ENCODE peak calls at places on chromosomes 16 and 17, in eight cellular contexts. K is right atrium auricular region; F is T-helper 2 cell; S is nucleus accumbens; X is C1 segment of cervical spinal cord; R is naive thymus-derived CD4-positive, alpha-beta T cell; C is HuH-7.5; B is iPS DF 19.7. P is an unnamed sample.

GRCh38 chr17:39739885-39740356 is 2.2 kb downstream of the GRB7 start:
- DNase-seq in X (no peak), S (no peak), B (no peak), K (no peak), R (no peak), C (no peak), F (no peak), P (peak)

GRCh38 chr16:71618429-71618828 is 7.6 kb upstream of the MARVELD3 start:
- DNase-seq in C (no peak), B (no peak), S (no peak), R (no peak), F (no peak), K (no peak), X (no peak), P (no peak)

GRCh38 chr17:19383681-19384470 is 3.1 kb downstream of the MFAP4 start:
- DNase-seq in R (no peak), C (no peak), B (no peak), K (no peak), S (no peak), X (no peak), F (no peak), P (no peak)

GRCh38 chr17:81380682-81381518 is 14.4 kb upstream of the BAHCC1 start:
- DNase-seq in K (no peak), C (no peak), X (no peak), B (no peak), R (no peak), F (no peak), S (peak), P (no peak)

GRCh38 chr17:80005360-80006338 is 30.0 kb downstream of the TBC1D16 start:
- DNase-seq in B (no peak), R (peak), S (no peak), F (peak), C (peak), X (peak), K (no peak), P (no peak)

GRCh38 chr16:68704232-68704867 is 32.7 kb upstream of the CDH1 start:
- DNase-seq in B (peak), R (peak), F (peak), S (peak), K (no peak), X (no peak), C (peak), P (peak)

GRCh38 chr17:15414502-15415348 is 52.7 kb downstream of the CDRT4 start:
- DNase-seq in X (peak), C (no peak), K (no peak), S (no peak), F (no peak), B (no peak), R (no peak), P (no peak)

GRCh38 chr16:3161235-3162018 is 26.6 kb upstream of the OR1F1 start:
- DNase-seq in B (no peak), X (no peak), C (no peak), S (no peak), R (no peak), K (no peak), F (no peak), P (no peak)

GRCh38 chr16:30867747-30868146 is 26.1 kb downstream of the BCL7C start:
- DNase-seq in R (no peak), B (no peak), F (no peak), S (no peak), C (no peak), X (no peak), K (no peak), P (no peak)

GRCh38 chr16:30901201-30902069 is 5.0 kb downstream of the CTF1 start:
- DNase-seq in K (no peak), C (no peak), B (no peak), R (no peak), X (no peak), F (no peak), S (no peak), P (no peak)

GRCh38 chr16:30358990-30359870 is 4.1 kb upstream of the CD2BP2 start:
- DNase-seq in R (no peak), B (no peak), S (no peak), C (no peak), X (no peak), K (no peak), F (no peak), P (no peak)

GRCh38 chr16:51034481-51035109 is 116.5 kb downstream of the SALL1 start:
- DNase-seq in C (no peak), F (no peak), B (no peak), X (no peak), K (no peak), S (peak), R (no peak), P (no peak)

GRCh38 chr16:48555597-48555996 is 54.4 kb downstream of the N4BP1 start:
- DNase-seq in S (no peak), R (no peak), F (no peak), X (no peak), K (no peak), C (no peak), B (no peak), P (no peak)

GRCh38 chr16:57918994-57919393 is 51.9 kb downstream of the CNGB1 start:
- DNase-seq in K (no peak), C (no peak), S (no peak), B (no peak), X (no peak), R (no peak), F (no peak), P (no peak)

GRCh38 chr16:15434425-15435215 is at the start of gene BMERB1:
- DNase-seq in R (peak), C (peak), S (peak), K (peak), B (no peak), X (peak), F (peak), P (peak)

GRCh38 chr16:28915181-28915580 is 9.9 kb downstream of the RABEP2 start:
- DNase-seq in S (no peak), B (no peak), R (no peak), C (no peak), F (no peak), X (no peak), K (no peak), P (no peak)

GRCh38 chr16:72961115-72961832 is 86.7 kb downstream of the ZFHX3 start:
- DNase-seq in B (no peak), S (no peak), R (no peak), C (no peak), K (no peak), F (no peak), X (no peak), P (peak)

GRCh38 chr17:59107306-59107670 is 608 bp upstream of the TRIM37 start:
- DNase-seq in X (no peak), K (no peak), C (no peak), R (no peak), F (no peak), B (no peak), S (no peak), P (no peak)

GRCh38 chr17:8133941-8134340 is 10.0 kb upstream of the HES7 start:
- DNase-seq in S (no peak), C (no peak), B (no peak), R (no peak), F (no peak), X (no peak), K (no peak), P (peak)

GRCh38 chr16:53664724-53665345 is 38.8 kb downstream of the RPGRIP1L start:
- DNase-seq in K (no peak), B (no peak), R (no peak), F (no peak), X (no peak), C (no peak), S (no peak), P (no peak)

GRCh38 chr17:81714412-81715106 is 2.5 kb downstream of the SLC25A10 start:
- DNase-seq in X (no peak), B (no peak), R (no peak), K (no peak), F (no peak), S (no peak), C (no peak), P (no peak)

GRCh38 chr17:82835122-82835521 is 4.7 kb downstream of the ZNF750 start:
- DNase-seq in B (no peak), C (no peak), K (no peak), F (no peak), X (no peak), R (no peak), S (no peak), P (no peak)

GRCh38 chr17:60442271-60443201 is 20.2 kb downstream of the CHCT1 start:
- DNase-seq in C (no peak), S (no peak), X (no peak), R (no peak), B (no peak), K (no peak), F (no peak), P (no peak)

GRCh38 chr17:47728214-47728877 is 4.7 kb upstream of the TBX21 start:
- DNase-seq in K (no peak), S (no peak), F (no peak), X (no peak), C (no peak), B (no peak), R (no peak), P (no peak)

GRCh38 chr17:79835953-79836951 is 3.0 kb downstream of the CBX4 start:
- DNase-seq in B (peak), C (no peak), R (no peak), S (no peak), F (no peak), X (no peak), K (no peak), P (no peak)

GRCh38 chr16:8600144-8600856 is 10.0 kb upstream of the TMEM114 start:
- DNase-seq in K (no peak), B (no peak), S (no peak), R (no peak), C (no peak), X (no peak), F (no peak), P (no peak)

GRCh38 chr17:15351925-15352324 is 10.5 kb upstream of the TEKT3 start:
- DNase-seq in B (no peak), X (no peak), R (no peak), S (no peak), K (peak), C (no peak), F (no peak), P (peak)

GRCh38 chr17:32927724-32928526 is at the start of gene TMEM98:
- DNase-seq in R (no peak), C (peak), K (peak), B (no peak), X (peak), S (peak), F (no peak), P (no peak)

GRCh38 chr17:67364847-67365761 is 1.3 kb downstream of the PSMD12 start:
- DNase-seq in X (no peak), B (no peak), F (no peak), S (no peak), K (no peak), R (no peak), C (no peak), P (no peak)

GRCh38 chr17:9973689-9974459 is 68.8 kb upstream of the RCVRN start:
- DNase-seq in C (no peak), S (no peak), F (no peak), X (no peak), K (no peak), B (no peak), R (no peak), P (no peak)

GRCh38 chr17:16537130-16537458 is 31.9 kb downstream of the ZNF287 start:
- DNase-seq in B (no peak), F (no peak), S (no peak), R (no peak), C (no peak), K (no peak), X (no peak), P (no peak)

GRCh38 chr17:67227488-67227887 is 17.5 kb downstream of the HELZ start:
- DNase-seq in C (no peak), R (no peak), K (no peak), S (no peak), B (no peak), F (no peak), X (no peak), P (no peak)

GRCh38 chr16:2867661-2867986 is 9.7 kb upstream of the PRSS22 start:
- DNase-seq in X (no peak), S (no peak), B (no peak), K (no peak), R (no peak), F (no peak), C (no peak), P (no peak)

GRCh38 chr16:51154271-51155171 is 3.5 kb upstream of the SALL1 start:
- DNase-seq in F (no peak), B (no peak), X (no peak), K (no peak), C (no peak), R (no peak), S (no peak), P (no peak)

P was measured in foreskin keratinocyte.